ENCODE peak calls at places on chromosomes 12 and 14, in nine cellular contexts. S is ecto neural progenitor cell, D is suprapubic skin, F is fibroblast of mammary gland, U is WTC11, J is Calu3, A is AG04450, E is hypothalamus, H is HEK293T. I is an unnamed sample.

GRCh38 chr12:3319723-3320492 is 171.1 kb upstream of the PRMT8 start:
- DNase-seq in E (no peak), D (no peak), U (no peak), A (no peak), J (no peak), F (no peak), S (no peak), H (no peak), I (no peak)

GRCh38 chr12:64385468-64385867 is 5.1 kb downstream of the C12orf56 start:
- DNase-seq in H (no peak), D (no peak), J (peak), U (no peak), S (no peak), F (peak), A (no peak), E (no peak), I (no peak)

GRCh38 chr12:46944104-46944503 is 118.3 kb upstream of the SLC38A4 start:
- DNase-seq in D (no peak), A (no peak), F (peak), J (no peak), E (no peak), U (no peak), S (no peak), H (no peak), I (no peak)

GRCh38 chr12:48034835-48035805 is 30.8 kb upstream of the COL2A1 start:
- DNase-seq in A (no peak), H (no peak), E (no peak), S (no peak), J (no peak), U (no peak), F (no peak), D (no peak), I (no peak)

GRCh38 chr12:58967551-58967950 is 47.2 kb upstream of the LRIG3 start:
- DNase-seq in D (no peak), E (no peak), F (peak), A (no peak), S (no peak), H (no peak), U (no peak), J (no peak), I (no peak)

GRCh38 chr14:54650331-54651017 is 83.5 kb downstream of the SAMD4A start:
- DNase-seq in E (no peak), D (peak), H (no peak), S (no peak), F (peak), A (no peak), U (no peak), J (no peak), I (no peak)

GRCh38 chr12:117579939-117580717 is 218.7 kb upstream of the NOS1 start:
- DNase-seq in J (no peak), H (no peak), D (no peak), S (no peak), E (no peak), F (no peak), A (no peak), U (no peak), I (no peak)

GRCh38 chr12:110725267-110725666 is 17.4 kb downstream of the PPP1CC start:
- DNase-seq in A (no peak), S (no peak), J (no peak), D (no peak), H (no peak), U (no peak), F (no peak), E (no peak), I (no peak)

GRCh38 chr14:73634333-73634833 is 10.4 kb upstream of the DNAL1 start:
- DNase-seq in H (no peak), A (no peak), J (peak), D (no peak), S (no peak), F (peak), U (peak), E (peak), I (peak)

GRCh38 chr12:4272014-4272975 is 1.3 kb upstream of the CCND2 start:
- DNase-seq in D (peak), H (peak), J (no peak), F (peak), A (no peak), S (peak), U (peak), E (no peak), I (no peak)

GRCh38 chr12:100827901-100828520 is 33.4 kb downstream of the ANO4 start:
- DNase-seq in U (no peak), J (peak), S (no peak), A (no peak), D (no peak), E (no peak), F (peak), H (peak), I (peak)

GRCh38 chr14:84217066-84217465 is 1312.9 kb upstream of the FLRT2 start:
- DNase-seq in U (no peak), F (no peak), S (no peak), A (no peak), H (no peak), E (no peak), D (no peak), J (no peak), I (no peak)

GRCh38 chr14:43687866-43688265 is 819.2 kb downstream of the FSCB start:
- DNase-seq in U (no peak), F (peak), D (no peak), S (no peak), A (peak), E (no peak), H (no peak), J (no peak), I (no peak)

GRCh38 chr14:105071942-105072341 is 6.7 kb upstream of the GPR132 start:
- DNase-seq in S (no peak), U (no peak), H (no peak), D (no peak), A (no peak), E (no peak), J (no peak), F (no peak), I (no peak)

GRCh38 chr12:92439397-92439779 is 263.4 kb upstream of the PLEKHG7 start:
- DNase-seq in J (no peak), F (peak), A (no peak), S (no peak), D (peak), E (no peak), U (no peak), H (no peak), I (no peak)

GRCh38 chr14:74541225-74541624 is 47.7 kb downstream of the ISCA2 start:
- DNase-seq in J (no peak), D (no peak), E (no peak), S (no peak), U (no peak), A (no peak), F (no peak), H (no peak), I (no peak)

GRCh38 chr14:75150150-75150549 is 23.3 kb upstream of the NEK9 start:
- DNase-seq in A (no peak), S (no peak), E (no peak), U (no peak), F (peak), D (no peak), H (no peak), J (no peak), I (no peak)

GRCh38 chr14:32593290-32593942 is 264.3 kb downstream of the AKAP6 start:
- DNase-seq in D (no peak), S (no peak), A (peak), U (no peak), J (no peak), E (no peak), F (peak), H (no peak), I (no peak)

GRCh38 chr14:29310757-29311156 is 544.2 kb downstream of the FOXG1 start:
- DNase-seq in E (no peak), J (no peak), D (no peak), S (no peak), A (no peak), F (peak), H (no peak), U (no peak), I (no peak)

GRCh38 chr12:6947615-6948014 is 3.5 kb upstream of the PTPN6 start:
- DNase-seq in S (no peak), U (no peak), H (no peak), J (no peak), E (no peak), A (no peak), F (no peak), D (no peak), I (no peak)

GRCh38 chr12:113149361-113150150 is at the start of gene CFAP73:
- DNase-seq in S (peak), J (peak), A (peak), U (peak), D (peak), F (peak), H (peak), E (no peak), I (peak)

GRCh38 chr14:104553166-104554087 is 26.1 kb upstream of the C14orf180 start:
- DNase-seq in E (no peak), A (no peak), S (no peak), J (no peak), D (no peak), U (peak), H (no peak), F (no peak), I (no peak)

GRCh38 chr12:102781117-102781516 is 135.9 kb downstream of the PAH start:
- DNase-seq in A (no peak), D (no peak), H (no peak), S (no peak), E (no peak), U (no peak), J (no peak), F (no peak), I (no peak)

GRCh38 chr12:52566847-52567291 is 6.8 kb downstream of the KRT74 start:
- DNase-seq in A (no peak), E (no peak), J (no peak), F (no peak), S (no peak), H (no peak), U (no peak), D (no peak), I (no peak)

GRCh38 chr12:95385646-95386045 is 88.3 kb upstream of the METAP2 start:
- DNase-seq in S (no peak), F (peak), A (peak), H (no peak), E (no peak), D (no peak), U (no peak), J (no peak), I (no peak)

GRCh38 chr12:83365317-83365716 is 678.6 kb downstream of the TMTC2 start:
- DNase-seq in D (no peak), U (no peak), E (no peak), H (no peak), S (no peak), A (no peak), F (no peak), J (peak), I (no peak)

GRCh38 chr12:90024261-90024660 is 315.6 kb upstream of the ATP2B1 start:
- DNase-seq in A (peak), U (no peak), S (no peak), J (no peak), H (no peak), E (no peak), F (no peak), D (no peak), I (no peak)

GRCh38 chr12:127811988-127812387 is 455.0 kb upstream of the TMEM132C start:
- DNase-seq in A (no peak), U (no peak), D (no peak), E (no peak), S (peak), F (peak), H (no peak), J (no peak), I (no peak)

GRCh38 chr12:1836854-1837411 is 16.6 kb downstream of the LRTM2 start:
- DNase-seq in U (no peak), H (no peak), D (no peak), J (peak), E (no peak), S (no peak), F (no peak), A (no peak), I (no peak)

GRCh38 chr12:106780010-106780625 is 5.6 kb downstream of the RIC8B start:
- DNase-seq in H (no peak), E (no peak), F (peak), J (peak), A (no peak), U (no peak), S (no peak), D (no peak), I (peak)